ENCODE peak calls at places on chromosomes 1 and 21, in eight cellular contexts. M, Q, B, P, O, K, Y and H are unnamed samples.

GRCh38 chr21:36976882-36977651 is 10.6 kb upstream of the HLCS start:
- DNase-seq in M (peak; percentile 35), Q (no peak), B (no peak), P (no peak), O (peak; percentile 75), K (peak; percentile 87), Y (no peak), H (peak; percentile 76)

GRCh38 chr1:89723863-89724262 is 90.9 kb downstream of the LRRC8C start:
- DNase-seq in M (peak; percentile 36), Q (peak; percentile 13), B (peak; percentile 59), P (peak; percentile 69), O (peak; percentile 43), K (peak; percentile 89), Y (no peak), H (no peak)

GRCh38 chr1:106224426-106224825 is 832.0 kb upstream of the PRMT6 start:
- DNase-seq in M (no peak), Q (no peak), B (no peak), P (no peak), O (no peak), K (no peak), Y (no peak), H (peak; percentile 4)

GRCh38 chr1:156860639-156861423 is at the start of gene NTRK1:
- DNase-seq in M (no peak), Q (no peak), B (peak; percentile 31), P (peak; percentile 56), O (no peak), K (no peak), Y (no peak), H (no peak)

GRCh38 chr1:244200596-244200995 is 149.5 kb downstream of the ZBTB18 start:
- DNase-seq in M (no peak), Q (no peak), B (no peak), P (no peak), O (no peak), K (no peak), Y (no peak), H (no peak)

GRCh38 chr1:4696161-4696745 is 41.8 kb downstream of the AJAP1 start:
- DNase-seq in M (no peak), Q (no peak), B (no peak), P (no peak), O (no peak), K (no peak), Y (no peak), H (no peak)

GRCh38 chr1:41175546-41175945 is 66.6 kb downstream of the SCMH1 start:
- DNase-seq in M (no peak), Q (no peak), B (no peak), P (no peak), O (peak; percentile 6), K (peak; percentile 23), Y (no peak), H (no peak)

GRCh38 chr1:181159451-181160151 is 71.1 kb downstream of the IER5 start:
- DNase-seq in M (peak; percentile 41), Q (no peak), B (no peak), P (no peak), O (peak; percentile 55), K (peak; percentile 40), Y (no peak), H (no peak)

GRCh38 chr1:159804924-159805323 is 2.8 kb downstream of the FCRL6 start:
- DNase-seq in M (no peak), Q (no peak), B (no peak), P (no peak), O (peak; percentile 12), K (peak; percentile 18), Y (no peak), H (no peak)

GRCh38 chr1:117077267-117077666 is 17.1 kb downstream of the TTF2 start:
- DNase-seq in M (no peak), Q (no peak), B (no peak), P (no peak), O (peak; percentile 96), K (peak; percentile 89), Y (peak; percentile 90), H (no peak)

GRCh38 chr1:164263540-164263939 is 295.4 kb upstream of the PBX1 start:
- DNase-seq in M (no peak), Q (no peak), B (no peak), P (no peak), O (no peak), K (peak; percentile 6), Y (no peak), H (no peak)

GRCh38 chr1:99980928-99981327 is 11.1 kb downstream of the SLC35A3 start:
- DNase-seq in M (no peak), Q (no peak), B (no peak), P (no peak), O (no peak), K (no peak), Y (no peak), H (no peak)

GRCh38 chr21:37829447-37829846 is 86.8 kb downstream of the KCNJ6 start:
- DNase-seq in M (no peak), Q (no peak), B (no peak), P (no peak), O (peak; percentile 70), K (peak; percentile 7), Y (peak; percentile 41), H (no peak)

GRCh38 chr1:30613188-30613587 is 110.2 kb downstream of the MATN1 start:
- DNase-seq in M (no peak), Q (no peak), B (no peak), P (no peak), O (no peak), K (no peak), Y (no peak), H (no peak)

GRCh38 chr1:16032388-16033100 is 10.7 kb downstream of the CLCNKA start:
- DNase-seq in M (peak; percentile 87), Q (peak; percentile 76), B (peak; percentile 87), P (peak; percentile 93), O (peak; percentile 79), K (peak; percentile 89), Y (peak; percentile 38), H (peak; percentile 65)
- TF ChIP-seq CTCF in M (peak; percentile 93), Q (peak; percentile 100), B (peak; percentile 98), P (peak; percentile 98), O (peak; percentile 98), K (peak; percentile 100), Y (peak; percentile 100), H (peak; percentile 98)

GRCh38 chr1:36396359-36396758 is 1.3 kb downstream of the LSM10 start:
- DNase-seq in M (no peak), Q (no peak), B (no peak), P (no peak), O (no peak), K (no peak), Y (no peak), H (no peak)

GRCh38 chr1:36400514-36400824 is 2.8 kb upstream of the LSM10 start:
- DNase-seq in M (no peak), Q (no peak), B (no peak), P (no peak), O (no peak), K (no peak), Y (no peak), H (no peak)

GRCh38 chr1:36397083-36397377 is 678 bp downstream of the LSM10 start:
- DNase-seq in M (no peak), Q (peak; percentile 18), B (no peak), P (no peak), O (no peak), K (no peak), Y (no peak), H (no peak)

GRCh38 chr1:36397378-36398230 is at the start of gene LSM10:
- DNase-seq in M (peak; percentile 95), Q (peak; percentile 91), B (peak; percentile 94), P (peak; percentile 96), O (peak; percentile 96), K (peak; percentile 93), Y (peak; percentile 75), H (peak; percentile 76)

DNA sequence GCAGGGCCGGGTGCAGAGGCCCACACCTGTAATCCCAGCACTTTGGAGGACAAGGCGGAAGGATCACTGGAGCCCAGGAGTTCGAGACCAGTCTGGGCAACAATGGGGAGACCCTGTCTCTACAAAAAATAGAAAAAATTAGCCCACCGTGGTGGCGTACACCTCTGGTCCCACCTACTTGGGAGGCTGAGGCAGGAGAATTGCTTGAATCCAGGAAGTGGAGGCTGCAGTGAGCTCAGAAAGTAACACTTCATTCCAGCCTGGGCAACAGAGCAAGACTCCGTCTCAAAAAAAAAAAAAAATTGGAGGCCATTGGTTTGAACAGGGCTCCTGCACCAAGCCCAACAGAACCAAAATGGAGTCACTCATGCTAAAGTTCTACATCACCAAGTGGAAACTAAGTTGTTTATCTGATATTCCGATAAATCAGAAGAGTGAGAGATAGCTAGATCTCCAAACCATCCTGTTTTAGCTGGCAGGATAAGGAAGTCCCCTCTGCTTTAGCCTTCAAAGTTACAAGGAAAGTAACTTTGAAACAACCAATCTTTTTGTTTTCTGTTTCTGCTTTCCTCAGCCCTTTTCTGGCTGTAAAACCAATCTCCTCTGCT is 766 bp upstream of the LSM10 start:
- DNase-seq in M (no peak), Q (no peak), B (no peak), P (no peak), O (no peak), K (no peak), Y (no peak), H (no peak)
- H3K4me3 ChIP-seq in M (no peak overlapping the region), Q (no peak overlapping the region), B (peak overlapping the region; percentile 86), P (no peak overlapping the region), O (no peak overlapping the region), K (no peak overlapping the region), Y (no peak overlapping the region), H (no peak overlapping the region)

GRCh38 chr1:59879556-59879955 is 47.0 kb downstream of the CYP2J2 start:
- DNase-seq in M (peak; percentile 58), Q (peak; percentile 17), B (peak; percentile 46), P (peak; percentile 78), O (peak; percentile 52), K (peak; percentile 76), Y (peak; percentile 48), H (peak; percentile 66)
- TF ChIP-seq CTCF in M (peak; percentile 54), Q (peak; percentile 48), B (peak; percentile 66), P (peak; percentile 52), O (peak; percentile 41), K (peak; percentile 52), Y (peak; percentile 70), H (peak; percentile 61)

GRCh38 chr21:16422702-16423101 is 692.9 kb downstream of the USP25 start:
- DNase-seq in M (no peak), Q (no peak), B (no peak), P (no peak), O (no peak), K (peak; percentile 68), Y (no peak), H (no peak)
- H3K4me3 ChIP-seq in M (peak overlapping the region; percentile 57), Q (peak overlapping the region; percentile 56), B (peak overlapping the region; percentile 69), P (peak overlapping the region; percentile 52), O (no peak overlapping the region), K (peak overlapping the region; percentile 13), Y (no peak overlapping the region), H (peak overlapping the region; percentile 55)

DNA sequence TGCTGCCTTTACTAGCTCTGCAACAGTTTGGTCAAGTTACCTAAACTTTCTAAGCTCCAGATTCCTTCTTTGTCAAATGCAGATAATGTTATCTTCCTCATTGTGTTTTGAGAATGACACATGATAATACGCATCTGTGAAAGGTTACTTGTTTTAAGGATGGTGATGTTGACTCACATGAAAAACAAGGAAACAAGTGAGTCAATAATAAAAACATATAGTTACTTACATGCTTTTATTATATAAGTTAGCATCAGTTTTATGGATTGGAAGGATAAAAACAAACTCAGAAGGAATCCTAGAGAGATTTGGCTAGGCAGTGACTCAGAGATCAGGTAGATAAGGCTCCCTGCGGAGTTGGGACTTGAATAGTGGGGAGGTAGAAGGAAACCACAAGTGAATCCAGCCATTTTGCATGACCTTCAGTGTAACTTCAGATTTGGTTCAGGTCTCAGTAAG is 144.6 kb downstream of the LMO4 start:
- DNase-seq in M (no peak), Q (no peak), B (no peak), P (no peak), O (no peak), K (peak; percentile 33), Y (no peak), H (no peak)
- TF ChIP-seq CTCF in M (no peak), Q (no peak), B (no peak), P (no peak), O (no peak), K (no peak), Y (no peak), H (no peak)